ENCODE peak calls at places on chromosomes 5 and 9, in eight cellular contexts. O is lower leg skin, P is adrenal gland, H is MM.1S, X is GM12865, W is fibroblast of the aortic adventitia, R is fibroblast of mammary gland, U is breast epithelium. G is an unnamed sample.

GRCh38 chr9:71036501-71036900 is 84.9 kb downstream of the TRPM3 start:
- DNase-seq in O (no peak), P (no peak), H (no peak), X (no peak), W (peak), R (peak), U (no peak), G (peak)

GRCh38 chr9:107794259-107794658 is 304.7 kb upstream of the KLF4 start:
- DNase-seq in O (no peak), P (no peak), H (no peak), X (no peak), W (no peak), R (no peak), U (no peak), G (no peak)

GRCh38 chr5:89628876-89629635 is 746.1 kb upstream of the MEF2C start:
- DNase-seq in O (no peak), P (no peak), H (no peak), X (no peak), W (no peak), R (no peak), U (no peak), G (peak)

GRCh38 chr5:54902817-54903473 is 82.4 kb downstream of the ESM1 start:
- DNase-seq in O (no peak), P (no peak), H (peak), X (peak), W (peak), R (peak), U (no peak), G (peak)

GRCh38 chr9:117412841-117413240 is 2.0 kb downstream of the ASTN2 start:
- DNase-seq in O (no peak), P (no peak), H (no peak), X (no peak), W (no peak), R (no peak), U (no peak), G (no peak)

GRCh38 chr9:8030095-8030494 is 230.5 kb upstream of the DMAC1 start:
- DNase-seq in O (no peak), P (no peak), H (no peak), X (no peak), W (peak), R (peak), U (no peak), G (no peak)

GRCh38 chr5:143893638-143894037 is 81.7 kb downstream of the HMHB1 start:
- DNase-seq in O (no peak), P (no peak), H (no peak), X (peak), W (no peak), R (no peak), U (no peak), G (no peak)

GRCh38 chr5:127007522-127007921 is 22.8 kb downstream of the MARCHF3 start:
- DNase-seq in O (no peak), P (no peak), H (no peak), X (no peak), W (no peak), R (no peak), U (no peak), G (no peak)

GRCh38 chr9:120931278-120932085 is 4.9 kb upstream of the TRAF1 start:
- DNase-seq in O (peak), P (peak), H (peak), X (peak), W (peak), R (peak), U (no peak), G (peak)

GRCh38 chr9:78369644-78370219 is 72.8 kb downstream of the PSAT1 start:
- DNase-seq in O (peak), P (peak), H (no peak), X (peak), W (peak), R (peak), U (no peak), G (peak)

GRCh38 chr5:100496296-100496695 is 38.9 kb upstream of the FAM174A start:
- DNase-seq in O (no peak), P (no peak), H (no peak), X (no peak), W (no peak), R (no peak), U (no peak), G (no peak)

GRCh38 chr9:102518324-102518723 is 476.8 kb upstream of the CYLC2 start:
- DNase-seq in O (no peak), P (no peak), H (no peak), X (no peak), W (no peak), R (no peak), U (no peak), G (no peak)

GRCh38 chr5:149636861-149637246 is 55.6 kb downstream of the ARHGEF37 start:
- DNase-seq in O (no peak), P (peak), H (peak), X (peak), W (peak), R (peak), U (no peak), G (peak)

GRCh38 chr5:23289162-23289561 is 218.2 kb upstream of the PRDM9 start:
- DNase-seq in O (no peak), P (no peak), H (no peak), X (no peak), W (no peak), R (peak), U (no peak), G (no peak)

GRCh38 chr5:38532165-38532669 is 24.2 kb downstream of the LIFR start:
- DNase-seq in O (no peak), P (no peak), H (peak), X (no peak), W (no peak), R (no peak), U (no peak), G (no peak)

GRCh38 chr5:92810036-92810435 is 771.0 kb downstream of the NR2F1-AS1 start:
- DNase-seq in O (no peak), P (no peak), H (no peak), X (no peak), W (no peak), R (no peak), U (no peak), G (no peak)

GRCh38 chr5:11607944-11608343 is 296.3 kb downstream of the CTNND2 start:
- DNase-seq in O (no peak), P (no peak), H (no peak), X (no peak), W (no peak), R (no peak), U (no peak), G (no peak)

GRCh38 chr9:18216376-18216775 is 257.6 kb upstream of the ADAMTSL1 start:
- DNase-seq in O (no peak), P (no peak), H (no peak), X (no peak), W (no peak), R (no peak), U (no peak), G (no peak)

GRCh38 chr9:111098093-111098492 is 59.8 kb upstream of the LPAR1 start:
- DNase-seq in O (no peak), P (no peak), H (no peak), X (no peak), W (no peak), R (no peak), U (no peak), G (no peak)

GRCh38 chr9:137602661-137603060 is 2.8 kb upstream of the ARRDC1 start:
- DNase-seq in O (no peak), P (no peak), H (no peak), X (no peak), W (no peak), R (no peak), U (no peak), G (peak)

GRCh38 chr5:90437663-90438062 is 28.1 kb upstream of the CETN3 start:
- DNase-seq in O (no peak), P (no peak), H (no peak), X (no peak), W (no peak), R (no peak), U (no peak), G (no peak)

GRCh38 chr9:133582501-133583045 is 26.6 kb downstream of the FAM163B start:
- DNase-seq in O (no peak), P (no peak), H (no peak), X (no peak), W (no peak), R (no peak), U (no peak), G (no peak)

GRCh38 chr5:128491291-128491690 is 46.8 kb downstream of the FBN2 start:
- DNase-seq in O (no peak), P (no peak), H (no peak), X (peak), W (no peak), R (peak), U (no peak), G (peak)

GRCh38 chr9:70581214-70581966 is 166.9 kb upstream of the KLF9 start:
- DNase-seq in O (no peak), P (no peak), H (no peak), X (no peak), W (no peak), R (no peak), U (no peak), G (no peak)

GRCh38 chr9:136542246-136543041 is 3.4 kb downstream of the NOTCH1 start:
- DNase-seq in O (no peak), P (no peak), H (no peak), X (no peak), W (no peak), R (no peak), U (no peak), G (no peak)

GRCh38 chr9:61667559-61668121 is 477.8 kb downstream of the SPATA31A7 start:
- DNase-seq in O (peak), P (peak), H (no peak), X (no peak), W (no peak), R (no peak), U (no peak), G (no peak)

GRCh38 chr5:27810458-27810857 is 772.1 kb upstream of the CDH9 start:
- DNase-seq in O (no peak), P (no peak), H (no peak), X (no peak), W (peak), R (peak), U (no peak), G (peak)

GRCh38 chr5:164191240-164191639 is 685.8 kb downstream of the MAT2B start:
- DNase-seq in O (no peak), P (no peak), H (no peak), X (no peak), W (peak), R (peak), U (no peak), G (peak)

GRCh38 chr9:113682297-113682771 is 193.8 kb upstream of the ZNF618 start:
- DNase-seq in O (peak), P (peak), H (peak), X (peak), W (peak), R (peak), U (peak), G (peak)

GRCh38 chr9:133057006-133057405 is 4.8 kb upstream of the CEL start:
- DNase-seq in O (no peak), P (no peak), H (no peak), X (no peak), W (no peak), R (no peak), U (no peak), G (no peak)

GRCh38 chr9:124813496-124814177 is 36.7 kb downstream of the OLFML2A start:
- DNase-seq in O (no peak), P (no peak), H (no peak), X (no peak), W (no peak), R (no peak), U (no peak), G (peak)

GRCh38 chr5:94329115-94329514 is 289.3 kb downstream of the KIAA0825 start:
- DNase-seq in O (no peak), P (no peak), H (no peak), X (no peak), W (no peak), R (peak), U (no peak), G (peak)

GRCh38 chr9:125538092-125538473 is 168.9 kb downstream of the MAPKAP1 start:
- DNase-seq in O (no peak), P (no peak), H (no peak), X (no peak), W (peak), R (peak), U (no peak), G (peak)

GRCh38 chr5:96410013-96410412 is 23.0 kb downstream of the PCSK1 start:
- DNase-seq in O (no peak), P (no peak), H (no peak), X (no peak), W (no peak), R (peak), U (no peak), G (no peak)

GRCh38 chr9:113274474-113275146 is 762 bp downstream of the CDC26 start:
- DNase-seq in O (no peak), P (peak), H (peak), X (peak), W (peak), R (peak), U (no peak), G (peak)

GRCh38 chr5:83077662-83078261 is 415 bp downstream of the XRCC4 start:
- DNase-seq in O (no peak), P (no peak), H (peak), X (peak), W (no peak), R (peak), U (no peak), G (peak)

GRCh38 chr5:50808406-50808805 is 142.0 kb downstream of the PARP8 start:
- DNase-seq in O (no peak), P (no peak), H (no peak), X (no peak), W (no peak), R (no peak), U (no peak), G (no peak)

GRCh38 chr5:76946090-76946489 is 6.8 kb upstream of the CRHBP start:
- DNase-seq in O (no peak), P (no peak), H (no peak), X (no peak), W (no peak), R (no peak), U (no peak), G (no peak)

GRCh38 chr5:76942581-76942980 is 10.3 kb upstream of the CRHBP start:
- DNase-seq in O (no peak), P (no peak), H (no peak), X (no peak), W (no peak), R (peak), U (no peak), G (peak)

GRCh38 chr5:76944638-76945037 is 8.2 kb upstream of the CRHBP start:
- DNase-seq in O (no peak), P (no peak), H (no peak), X (no peak), W (no peak), R (no peak), U (no peak), G (no peak)

GRCh38 chr5:76943006-76943405 is 9.8 kb upstream of the CRHBP start:
- DNase-seq in O (no peak), P (no peak), H (no peak), X (no peak), W (no peak), R (no peak), U (no peak), G (no peak)

GRCh38 chr5:76947064-76947463 is 5.8 kb upstream of the CRHBP start:
- DNase-seq in O (no peak), P (peak), H (no peak), X (no peak), W (no peak), R (no peak), U (no peak), G (no peak)
- TF ChIP-seq CTCF in O (no peak), P (no peak), H (no peak), X (no peak), W (no peak), R (no peak), U (no peak), G (no peak)

GRCh38 chr9:127975376-127976315 is 5.1 kb downstream of the EEIG1 start:
- DNase-seq in O (no peak), P (no peak), H (no peak), X (no peak), W (no peak), R (no peak), U (no peak), G (no peak)
- H3K4me3 ChIP-seq in O (no peak), P (no peak), H (no peak), X (no peak), W (peak), R (no peak), U (peak), G (no peak)

GRCh38 chr9:131382850-131383729 is 10.8 kb upstream of the PRRC2B start:
- DNase-seq in O (no peak), P (no peak), H (peak), X (no peak), W (peak), R (peak), U (no peak), G (peak)

GRCh38 chr9:131387394-131387793 is 6.5 kb upstream of the PRRC2B start:
- DNase-seq in O (no peak), P (no peak), H (no peak), X (no peak), W (no peak), R (no peak), U (no peak), G (no peak)

GRCh38 chr9:131385296-131385695 is 8.6 kb upstream of the PRRC2B start:
- DNase-seq in O (no peak), P (no peak), H (no peak), X (no peak), W (no peak), R (no peak), U (no peak), G (no peak)

GRCh38 chr9:131390990-131391389 is 2.9 kb upstream of the PRRC2B start:
- DNase-seq in O (no peak), P (no peak), H (no peak), X (no peak), W (no peak), R (no peak), U (no peak), G (no peak)

GRCh38 chr9:131386258-131386657 is 7.6 kb upstream of the PRRC2B start:
- DNase-seq in O (no peak), P (no peak), H (no peak), X (no peak), W (no peak), R (no peak), U (no peak), G (no peak)
- TF ChIP-seq CTCF in O (no peak), P (no peak), H (no peak), X (peak), W (peak), R (no peak), U (no peak), G (peak)

GRCh38 chr5:170278611-170279500 is 18.7 kb downstream of the LCP2 start:
- DNase-seq in O (peak), P (no peak), H (peak), X (peak), W (no peak), R (no peak), U (no peak), G (peak)
- H3K4me3 ChIP-seq in O (no peak), P (no peak), H (peak), X (no peak), W (no peak), R (no peak), U (no peak), G (no peak)

GRCh38 chr9:4741365-4742031 is 496 bp upstream of the AK3 start:
- DNase-seq in O (peak), P (peak), H (no peak), X (no peak), W (peak), R (peak), U (no peak), G (peak)
- TF ChIP-seq CTCF in O (no peak), P (no peak), H (no peak), X (no peak), W (no peak), R (no peak), U (no peak), G (peak)

DNA sequence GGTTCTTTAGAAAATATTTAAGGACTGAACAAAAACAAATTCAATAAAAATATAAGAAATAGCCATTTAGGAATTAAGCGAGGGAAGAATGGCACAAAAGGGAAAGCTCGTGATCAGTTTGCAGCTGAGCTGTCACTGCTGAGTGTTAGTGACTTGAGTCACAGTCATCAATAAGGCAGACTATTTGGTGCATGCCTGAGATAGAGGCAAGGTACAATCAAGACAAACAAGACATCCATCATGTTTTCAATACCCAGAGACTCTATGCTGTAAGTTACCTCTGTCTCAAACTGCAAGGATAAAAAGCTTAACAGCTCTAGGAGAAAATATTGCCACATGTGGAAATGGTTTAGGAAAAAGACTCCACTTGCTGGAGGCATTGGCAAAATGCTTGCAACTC is 426.4 kb upstream of the TYRP1 start:
- DNase-seq in O (no peak), P (no peak), H (no peak), X (no peak), W (no peak), R (no peak), U (no peak), G (no peak)
- H3K4me3 ChIP-seq in O (no peak), P (no peak), H (no peak), X (no peak), W (no peak), R (no peak), U (no peak), G (no peak)

G was measured in choroid plexus epithelial cell.